ENCODE peak calls at places on chromosomes 16 and 17, in six cellular contexts. One of them, this sample, is unnamed.

GRCh38 chr16:87392823-87393679 is 915 bp downstream of the MAP1LC3B start:
- DNase-seq in mammary epithelial cell: peak
- DNase-seq in GM12864: no peak
- DNase-seq in lung: peak
- DNase-seq in breast epithelium: peak
- DNase-seq in stomach: peak
- DNase-seq in this sample: no peak

GRCh38 chr17:72095316-72095715 is 25.5 kb upstream of the SOX9 start:
- DNase-seq in mammary epithelial cell: no peak
- DNase-seq in GM12864: no peak
- DNase-seq in lung: no peak
- DNase-seq in breast epithelium: no peak
- DNase-seq in stomach: no peak
- DNase-seq in this sample: no peak

GRCh38 chr17:50129946-50130777 is at the start of gene SAMD14:
- DNase-seq in mammary epithelial cell: no peak
- DNase-seq in GM12864: no peak
- DNase-seq in lung: no peak
- DNase-seq in breast epithelium: no peak
- DNase-seq in stomach: no peak
- DNase-seq in this sample: no peak

GRCh38 chr17:17313350-17313991 is 10.3 kb downstream of the NT5M start:
- DNase-seq in mammary epithelial cell: peak
- DNase-seq in GM12864: no peak
- DNase-seq in lung: peak
- DNase-seq in breast epithelium: peak
- DNase-seq in stomach: peak
- DNase-seq in this sample: no peak

GRCh38 chr16:61829631-61830030 is 206.6 kb downstream of the CDH8 start:
- DNase-seq in mammary epithelial cell: no peak
- DNase-seq in GM12864: no peak
- DNase-seq in lung: no peak
- DNase-seq in breast epithelium: no peak
- DNase-seq in stomach: no peak
- DNase-seq in this sample: no peak

GRCh38 chr17:73349138-73349537 is 37.3 kb upstream of the CDC42EP4 start:
- DNase-seq in mammary epithelial cell: no peak
- DNase-seq in GM12864: no peak
- DNase-seq in lung: no peak
- DNase-seq in breast epithelium: peak
- DNase-seq in stomach: no peak
- DNase-seq in this sample: no peak

GRCh38 chr17:29977836-29978235 is 36.4 kb downstream of the EFCAB5 start:
- DNase-seq in mammary epithelial cell: peak
- DNase-seq in GM12864: no peak
- DNase-seq in lung: no peak
- DNase-seq in breast epithelium: no peak
- DNase-seq in stomach: no peak
- DNase-seq in this sample: no peak

GRCh38 chr16:89920723-89921122 is 2.1 kb downstream of the MC1R start:
- DNase-seq in mammary epithelial cell: no peak
- DNase-seq in GM12864: no peak
- DNase-seq in lung: no peak
- DNase-seq in breast epithelium: no peak
- DNase-seq in stomach: no peak
- DNase-seq in this sample: no peak

GRCh38 chr17:76270770-76271668 is 5.9 kb downstream of the UBALD2 start:
- DNase-seq in mammary epithelial cell: no peak
- DNase-seq in GM12864: no peak
- DNase-seq in lung: no peak
- DNase-seq in breast epithelium: no peak
- DNase-seq in stomach: no peak
- DNase-seq in this sample: no peak

GRCh38 chr16:78737630-78738029 is 638.2 kb downstream of the WWOX start:
- DNase-seq in mammary epithelial cell: no peak
- DNase-seq in GM12864: no peak
- DNase-seq in lung: no peak
- DNase-seq in breast epithelium: no peak
- DNase-seq in stomach: no peak
- DNase-seq in this sample: no peak

GRCh38 chr17:64694207-64694606 is 32.1 kb upstream of the SMURF2 start:
- DNase-seq in mammary epithelial cell: peak
- DNase-seq in GM12864: no peak
- DNase-seq in lung: peak
- DNase-seq in breast epithelium: peak
- DNase-seq in stomach: peak
- DNase-seq in this sample: no peak

GRCh38 chr17:27216836-27217235 is 77.1 kb upstream of the WSB1 start:
- DNase-seq in mammary epithelial cell: no peak
- DNase-seq in GM12864: peak
- DNase-seq in lung: no peak
- DNase-seq in breast epithelium: no peak
- DNase-seq in stomach: no peak
- DNase-seq in this sample: no peak

GRCh38 chr17:81537343-81537855 is 9.2 kb downstream of the FSCN2 start:
- DNase-seq in mammary epithelial cell: no peak
- DNase-seq in GM12864: no peak
- DNase-seq in lung: no peak
- DNase-seq in breast epithelium: no peak
- DNase-seq in stomach: peak
- DNase-seq in this sample: no peak

GRCh38 chr17:21131090-21131616 is 4.4 kb downstream of the DHRS7B start:
- DNase-seq in mammary epithelial cell: no peak
- DNase-seq in GM12864: no peak
- DNase-seq in lung: no peak
- DNase-seq in breast epithelium: no peak
- DNase-seq in stomach: no peak
- DNase-seq in this sample: no peak

GRCh38 chr16:23316232-23316631 is 14.1 kb downstream of the SCNN1B start:
- DNase-seq in mammary epithelial cell: no peak
- DNase-seq in GM12864: no peak
- DNase-seq in lung: no peak
- DNase-seq in breast epithelium: no peak
- DNase-seq in stomach: no peak
- DNase-seq in this sample: no peak

GRCh38 chr16:22979038-22979437 is 165.1 kb downstream of the HS3ST2 start:
- DNase-seq in mammary epithelial cell: no peak
- DNase-seq in GM12864: no peak
- DNase-seq in lung: no peak
- DNase-seq in breast epithelium: no peak
- DNase-seq in stomach: no peak
- DNase-seq in this sample: no peak

GRCh38 chr16:57693539-57693938 is 1.1 kb upstream of the DRC7 start:
- DNase-seq in mammary epithelial cell: no peak
- DNase-seq in GM12864: no peak
- DNase-seq in lung: no peak
- DNase-seq in breast epithelium: no peak
- DNase-seq in stomach: no peak
- DNase-seq in this sample: no peak

GRCh38 chr17:15342460-15342859 is 1.1 kb upstream of the TEKT3 start:
- DNase-seq in mammary epithelial cell: no peak
- DNase-seq in GM12864: no peak
- DNase-seq in lung: no peak
- DNase-seq in breast epithelium: no peak
- DNase-seq in stomach: no peak
- DNase-seq in this sample: no peak

GRCh38 chr17:20141201-20141999 is 132.2 kb downstream of the SPECC1 start:
- DNase-seq in mammary epithelial cell: no peak
- DNase-seq in GM12864: no peak
- DNase-seq in lung: no peak
- DNase-seq in breast epithelium: no peak
- DNase-seq in stomach: no peak
- DNase-seq in this sample: no peak

GRCh38 chr16:54193656-54194007 is 93.0 kb downstream of the IRX3 start:
- DNase-seq in mammary epithelial cell: peak
- DNase-seq in GM12864: no peak
- DNase-seq in lung: peak
- DNase-seq in breast epithelium: peak
- DNase-seq in stomach: peak
- DNase-seq in this sample: no peak

GRCh38 chr17:79485991-79486390 is 124.9 kb downstream of the RBFOX3 start:
- DNase-seq in mammary epithelial cell: no peak
- DNase-seq in GM12864: no peak
- DNase-seq in lung: no peak
- DNase-seq in breast epithelium: no peak
- DNase-seq in stomach: no peak
- DNase-seq in this sample: no peak

GRCh38 chr17:63695889-63696288 is 4.0 kb downstream of the LIMD2 start:
- DNase-seq in mammary epithelial cell: no peak
- DNase-seq in GM12864: no peak
- DNase-seq in lung: no peak
- DNase-seq in breast epithelium: no peak
- DNase-seq in stomach: no peak
- DNase-seq in this sample: no peak

GRCh38 chr16:83533193-83533592 is 274.6 kb upstream of the HSBP1 start:
- DNase-seq in mammary epithelial cell: peak
- DNase-seq in GM12864: no peak
- DNase-seq in lung: no peak
- DNase-seq in breast epithelium: no peak
- DNase-seq in stomach: no peak
- DNase-seq in this sample: no peak

GRCh38 chr17:29175349-29175748 is 4.8 kb downstream of the MYO18A start:
- DNase-seq in mammary epithelial cell: no peak
- DNase-seq in GM12864: no peak
- DNase-seq in lung: no peak
- DNase-seq in breast epithelium: no peak
- DNase-seq in stomach: no peak
- DNase-seq in this sample: no peak

GRCh38 chr17:11948791-11949190 is 48.5 kb downstream of the ZNF18 start:
- DNase-seq in mammary epithelial cell: peak
- DNase-seq in GM12864: no peak
- DNase-seq in lung: peak
- DNase-seq in breast epithelium: no peak
- DNase-seq in stomach: no peak
- DNase-seq in this sample: peak

DNA sequence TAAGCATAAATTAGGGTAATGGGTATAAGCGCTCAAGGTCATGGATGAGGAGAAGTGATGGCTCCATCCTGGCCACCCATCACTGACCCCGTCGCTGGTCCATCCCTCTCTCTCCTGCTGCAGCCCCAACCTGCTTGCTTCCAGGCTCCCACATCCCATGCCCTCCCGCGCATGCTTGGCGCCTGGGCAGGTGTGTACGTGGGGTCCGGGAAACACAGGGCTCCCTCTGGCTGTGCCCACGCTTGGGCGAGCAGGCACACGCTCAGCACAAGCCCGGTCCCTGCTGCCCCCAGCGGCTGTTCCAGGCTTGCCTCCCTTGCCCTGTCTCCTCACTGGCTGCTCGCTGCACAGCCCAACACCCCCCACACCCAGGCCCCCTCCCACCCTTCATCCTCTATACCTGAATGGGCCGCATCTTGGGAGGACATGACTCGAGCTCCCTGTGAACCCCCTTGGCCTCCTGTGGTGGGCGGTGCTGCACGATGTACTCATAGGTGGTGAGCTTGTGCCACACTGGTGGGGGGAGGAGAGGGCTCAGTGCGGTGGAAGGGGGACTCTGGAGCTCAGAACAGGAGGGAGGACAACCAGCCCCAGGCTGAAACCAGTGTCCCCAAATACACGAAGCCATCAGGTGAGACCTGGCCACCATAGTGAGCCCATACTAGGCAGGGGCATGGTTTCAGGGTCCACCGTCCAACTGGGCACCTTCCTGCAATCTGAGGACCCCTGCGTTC is 4.7 kb upstream of the TPPP3 start:
- DNase-seq in mammary epithelial cell: peak
- DNase-seq in GM12864: no peak
- DNase-seq in lung: no peak
- DNase-seq in breast epithelium: no peak
- DNase-seq in stomach: no peak
- DNase-seq in this sample: no peak
- TF ChIP-seq CTCF in mammary epithelial cell: peak
- TF ChIP-seq CTCF in GM12864: peak
- TF ChIP-seq CTCF in lung: no peak
- TF ChIP-seq CTCF in breast epithelium: no peak
- TF ChIP-seq CTCF in stomach: no peak
- TF ChIP-seq CTCF in this sample: no peak

GRCh38 chr16:4935231-4935855 is 1.6 kb downstream of the PPL start:
- DNase-seq in mammary epithelial cell: peak
- DNase-seq in GM12864: no peak
- DNase-seq in lung: peak
- DNase-seq in breast epithelium: peak
- DNase-seq in stomach: peak
- DNase-seq in this sample: no peak
- H3K4me3 ChIP-seq in mammary epithelial cell: peak
- H3K4me3 ChIP-seq in GM12864: no peak
- H3K4me3 ChIP-seq in lung: peak
- H3K4me3 ChIP-seq in breast epithelium: peak
- H3K4me3 ChIP-seq in stomach: peak
- H3K4me3 ChIP-seq in this sample: no peak

DNA sequence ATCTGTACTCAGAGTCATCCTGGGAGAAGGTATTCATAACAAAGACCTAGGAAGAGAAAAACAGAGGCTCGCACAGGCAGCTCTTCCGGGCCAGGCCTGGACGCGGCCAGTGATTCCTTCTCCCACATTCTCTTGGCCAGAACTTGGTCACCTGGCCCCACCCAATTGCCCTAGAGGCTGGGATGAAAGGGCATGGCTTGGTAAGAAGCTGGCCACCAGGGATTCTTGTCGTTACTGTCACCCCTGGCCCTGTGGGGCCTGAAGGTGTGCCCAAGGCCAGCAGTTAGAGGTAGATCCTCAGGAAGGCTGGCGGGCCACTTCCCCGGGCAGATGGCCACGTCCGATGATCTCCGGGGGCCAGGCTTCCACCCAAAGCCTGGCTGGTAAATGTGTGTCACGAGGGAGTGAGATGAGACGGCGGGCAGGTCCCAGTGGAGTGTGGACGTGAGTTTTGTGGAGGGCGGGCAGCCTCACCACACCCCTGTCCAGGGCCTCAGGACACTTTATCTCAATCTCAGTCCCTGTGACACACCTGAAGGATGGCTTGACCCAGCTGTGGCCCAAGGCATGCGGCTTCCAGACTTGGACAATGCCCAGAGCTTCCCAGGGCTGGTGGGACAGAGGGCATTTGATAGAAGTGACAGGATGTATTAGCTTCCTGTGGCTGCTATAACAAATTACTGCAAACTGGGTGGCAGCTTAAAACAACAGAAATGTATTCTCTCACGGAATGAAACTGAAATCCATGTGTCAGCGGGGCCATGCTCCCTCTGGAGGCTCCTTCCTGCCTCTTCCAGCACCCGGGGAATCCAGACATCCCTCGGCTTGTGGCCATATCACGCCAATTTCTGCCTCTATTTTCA is 66.3 kb upstream of the GSE1 start:
- DNase-seq in mammary epithelial cell: no peak
- DNase-seq in GM12864: no peak
- DNase-seq in lung: no peak
- DNase-seq in breast epithelium: no peak
- DNase-seq in stomach: no peak
- DNase-seq in this sample: no peak
- TF ChIP-seq CTCF in mammary epithelial cell: no peak
- TF ChIP-seq CTCF in GM12864: no peak
- TF ChIP-seq CTCF in lung: no peak
- TF ChIP-seq CTCF in breast epithelium: no peak
- TF ChIP-seq CTCF in stomach: no peak
- TF ChIP-seq CTCF in this sample: no peak

DNA sequence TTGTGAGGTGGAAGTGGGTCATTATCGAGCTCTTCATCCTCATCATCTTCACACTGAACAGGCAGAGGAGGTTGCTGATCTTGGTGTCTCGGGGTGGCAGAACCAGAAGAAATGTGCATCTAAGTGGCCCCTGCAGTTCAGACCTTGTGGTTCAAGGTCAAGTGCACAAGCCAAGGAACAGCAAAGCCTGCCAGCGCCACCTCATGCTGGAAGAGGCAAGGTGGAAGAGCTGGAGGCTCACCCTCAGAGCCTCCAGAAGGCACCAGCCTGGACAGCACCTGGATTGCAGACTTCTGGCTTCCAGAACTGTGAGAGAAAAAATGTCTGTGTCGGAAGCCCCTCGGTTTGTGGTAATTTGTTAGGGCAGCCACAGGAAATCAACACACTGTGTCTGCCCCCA is 32.7 kb downstream of the IFT140 start:
- DNase-seq in mammary epithelial cell: no peak
- DNase-seq in GM12864: no peak
- DNase-seq in lung: no peak
- DNase-seq in breast epithelium: no peak
- DNase-seq in stomach: no peak
- DNase-seq in this sample: no peak
- H3K4me3 ChIP-seq in mammary epithelial cell: no peak
- H3K4me3 ChIP-seq in GM12864: no peak
- H3K4me3 ChIP-seq in lung: no peak
- H3K4me3 ChIP-seq in breast epithelium: no peak
- H3K4me3 ChIP-seq in stomach: no peak
- H3K4me3 ChIP-seq in this sample: no peak

This sample was measured in LNCaP clone FGC.